ENCODE peak calls at places on chromosomes 12 and 14, in four cellular contexts. One of them, this sample, is unnamed.

GRCh38 chr12:31325524-31325875 is 450 bp downstream of the SINHCAF start:
- DNase-seq in CD4-positive, alpha-beta memory T cell: no peak
- DNase-seq in HS-27A: no peak
- DNase-seq in NCI-H2171: no peak
- DNase-seq in this sample: no peak

GRCh38 chr14:51783765-51784164 is 76.6 kb upstream of the GNG2 start:
- DNase-seq in HS-27A: no peak
- DNase-seq in CD4-positive, alpha-beta memory T cell: no peak
- DNase-seq in NCI-H2171: no peak
- DNase-seq in this sample: no peak

GRCh38 chr14:99519347-99519881 is 38.2 kb downstream of the CCNK start:
- DNase-seq in NCI-H2171: no peak
- DNase-seq in HS-27A: no peak
- DNase-seq in CD4-positive, alpha-beta memory T cell: no peak
- DNase-seq in this sample: no peak

GRCh38 chr14:56181666-56182065 is 63.5 kb downstream of the PELI2 start:
- DNase-seq in CD4-positive, alpha-beta memory T cell: no peak
- DNase-seq in HS-27A: no peak
- DNase-seq in NCI-H2171: no peak
- DNase-seq in this sample: peak; percentile 99

GRCh38 chr12:88339966-88340365 is 197.9 kb downstream of the TMTC3 start:
- DNase-seq in HS-27A: no peak
- DNase-seq in NCI-H2171: no peak
- DNase-seq in CD4-positive, alpha-beta memory T cell: no peak
- DNase-seq in this sample: no peak

GRCh38 chr12:53976172-53976822 is 1.5 kb upstream of the HOTAIR start:
- DNase-seq in HS-27A: no peak
- DNase-seq in NCI-H2171: no peak
- DNase-seq in CD4-positive, alpha-beta memory T cell: no peak
- DNase-seq in this sample: no peak

GRCh38 chr12:96103067-96103650 is 67.8 kb upstream of the LTA4H start:
- DNase-seq in NCI-H2171: no peak
- DNase-seq in CD4-positive, alpha-beta memory T cell: no peak
- DNase-seq in HS-27A: no peak
- DNase-seq in this sample: no peak

GRCh38 chr14:34733245-34733644 is 18.9 kb upstream of the CFL2 start:
- DNase-seq in NCI-H2171: no peak
- DNase-seq in HS-27A: no peak
- DNase-seq in CD4-positive, alpha-beta memory T cell: no peak
- DNase-seq in this sample: no peak

GRCh38 chr12:108316153-108316892 is 22.8 kb downstream of the CMKLR1 start:
- DNase-seq in HS-27A: no peak
- DNase-seq in NCI-H2171: no peak
- DNase-seq in CD4-positive, alpha-beta memory T cell: no peak
- DNase-seq in this sample: no peak

GRCh38 chr14:95485222-95485819 is 31.1 kb downstream of the SYNE3 start:
- DNase-seq in NCI-H2171: no peak
- DNase-seq in CD4-positive, alpha-beta memory T cell: no peak
- DNase-seq in HS-27A: no peak
- DNase-seq in this sample: no peak

GRCh38 chr12:47021298-47021697 is 58.1 kb upstream of the PCED1B start:
- DNase-seq in CD4-positive, alpha-beta memory T cell: peak; percentile 53
- DNase-seq in HS-27A: peak; percentile 91
- DNase-seq in NCI-H2171: peak; percentile 1
- DNase-seq in this sample: peak; percentile 73

GRCh38 chr12:24562761-24563392 is 386.0 kb downstream of the BCAT1 start:
- DNase-seq in CD4-positive, alpha-beta memory T cell: no peak
- DNase-seq in NCI-H2171: no peak
- DNase-seq in HS-27A: no peak
- DNase-seq in this sample: peak; percentile 17

GRCh38 chr12:129885287-129885686 is 18.5 kb downstream of the TMEM132D start:
- DNase-seq in HS-27A: no peak
- DNase-seq in NCI-H2171: no peak
- DNase-seq in CD4-positive, alpha-beta memory T cell: no peak
- DNase-seq in this sample: no peak

GRCh38 chr14:75373616-75374015 is 54.2 kb upstream of the JDP2 start:
- DNase-seq in CD4-positive, alpha-beta memory T cell: no peak
- DNase-seq in NCI-H2171: no peak
- DNase-seq in HS-27A: no peak
- DNase-seq in this sample: no peak

GRCh38 chr12:8080131-8080530 is 1.9 kb upstream of the NECAP1 start:
- DNase-seq in NCI-H2171: no peak
- DNase-seq in HS-27A: no peak
- DNase-seq in CD4-positive, alpha-beta memory T cell: no peak
- DNase-seq in this sample: no peak

GRCh38 chr12:112381421-112381897 is 772 bp downstream of the HECTD4 start:
- DNase-seq in NCI-H2171: no peak
- DNase-seq in CD4-positive, alpha-beta memory T cell: no peak
- DNase-seq in HS-27A: no peak
- DNase-seq in this sample: peak; percentile 40

GRCh38 chr14:69997849-69998248 is 118.6 kb downstream of the SMOC1 start:
- DNase-seq in NCI-H2171: no peak
- DNase-seq in HS-27A: no peak
- DNase-seq in CD4-positive, alpha-beta memory T cell: no peak
- DNase-seq in this sample: peak; percentile 40

GRCh38 chr12:1812650-1813302 is 7.6 kb upstream of the LRTM2 start:
- DNase-seq in HS-27A: no peak
- DNase-seq in CD4-positive, alpha-beta memory T cell: no peak
- DNase-seq in NCI-H2171: no peak
- DNase-seq in this sample: no peak

GRCh38 chr14:75987201-75987970 is 1.8 kb downstream of the IFT43 start:
- DNase-seq in HS-27A: no peak
- DNase-seq in NCI-H2171: no peak
- DNase-seq in CD4-positive, alpha-beta memory T cell: no peak
- DNase-seq in this sample: no peak

GRCh38 chr12:108803428-108804105 is 53.8 kb downstream of the SSH1 start:
- DNase-seq in CD4-positive, alpha-beta memory T cell: peak; percentile 75
- DNase-seq in HS-27A: peak; percentile 74
- DNase-seq in NCI-H2171: peak; percentile 74
- DNase-seq in this sample: peak; percentile 75

GRCh38 chr14:77000340-77001235 is 27.9 kb downstream of the IRF2BPL start:
- DNase-seq in CD4-positive, alpha-beta memory T cell: no peak
- DNase-seq in HS-27A: no peak
- DNase-seq in NCI-H2171: peak; percentile 26
- DNase-seq in this sample: peak; percentile 32

GRCh38 chr14:33039321-33039720 is 100.6 kb downstream of the NPAS3 start:
- DNase-seq in CD4-positive, alpha-beta memory T cell: no peak
- DNase-seq in HS-27A: no peak
- DNase-seq in NCI-H2171: no peak
- DNase-seq in this sample: no peak

GRCh38 chr12:38898001-38898684 is 7.2 kb downstream of the CPNE8 start:
- DNase-seq in NCI-H2171: no peak
- DNase-seq in CD4-positive, alpha-beta memory T cell: no peak
- DNase-seq in HS-27A: no peak
- DNase-seq in this sample: no peak

GRCh38 chr12:4272976-4273650 is 449 bp upstream of the CCND2 start:
- DNase-seq in CD4-positive, alpha-beta memory T cell: no peak
- DNase-seq in HS-27A: no peak
- DNase-seq in NCI-H2171: no peak
- DNase-seq in this sample: no peak

GRCh38 chr14:99663716-99664635 is 19.0 kb downstream of the HHIPL1 start:
- DNase-seq in NCI-H2171: no peak
- DNase-seq in CD4-positive, alpha-beta memory T cell: no peak
- DNase-seq in HS-27A: no peak
- DNase-seq in this sample: peak; percentile 70

GRCh38 chr14:106377432-106377831 is 851.0 kb downstream of the TMEM121 start:
- DNase-seq in NCI-H2171: no peak
- DNase-seq in HS-27A: no peak
- DNase-seq in CD4-positive, alpha-beta memory T cell: no peak
- DNase-seq in this sample: no peak

GRCh38 chr14:102901633-102902032 is 20.8 kb upstream of the AMN start:
- DNase-seq in HS-27A: no peak
- DNase-seq in CD4-positive, alpha-beta memory T cell: no peak
- DNase-seq in NCI-H2171: no peak
- DNase-seq in this sample: no peak

GRCh38 chr12:106602071-106602470 is 19.3 kb downstream of the RFX4 start:
- DNase-seq in HS-27A: no peak
- DNase-seq in CD4-positive, alpha-beta memory T cell: no peak
- DNase-seq in NCI-H2171: no peak
- DNase-seq in this sample: no peak

This sample was measured in NCI-H2081.